ENCODE peak calls at places on chromosomes 12 and 14, in four cellular contexts. One of them, this sample, is unnamed.

GRCh38 chr12:3132636-3133409 is 55.6 kb downstream of the TSPAN9 start:
- DNase-seq in T-helper 1 cell: no peak
- DNase-seq in A172: no peak
- DNase-seq in GM10248: no peak
- DNase-seq in this sample: no peak

GRCh38 chr14:102568115-102568614 is 24.3 kb upstream of the RCOR1 start:
- DNase-seq in A172: peak; percentile 10
- DNase-seq in T-helper 1 cell: no peak
- DNase-seq in GM10248: no peak
- DNase-seq in this sample: no peak

GRCh38 chr14:82075566-82075965 is 541.9 kb upstream of the SEL1L start:
- DNase-seq in T-helper 1 cell: no peak
- DNase-seq in A172: peak; percentile 8
- DNase-seq in GM10248: peak; percentile 11
- DNase-seq in this sample: no peak

GRCh38 chr14:78319826-78320635 is 149.9 kb downstream of the NRXN3 start:
- DNase-seq in A172: no peak
- DNase-seq in GM10248: no peak
- DNase-seq in T-helper 1 cell: no peak
- DNase-seq in this sample: no peak

GRCh38 chr12:39064712-39065111 is 159.3 kb upstream of the CPNE8 start:
- DNase-seq in GM10248: no peak
- DNase-seq in T-helper 1 cell: no peak
- DNase-seq in A172: no peak
- DNase-seq in this sample: no peak

GRCh38 chr14:45359766-45360165 is 106.8 kb upstream of the MIS18BP1 start:
- DNase-seq in A172: no peak
- DNase-seq in T-helper 1 cell: no peak
- DNase-seq in GM10248: no peak
- DNase-seq in this sample: no peak

GRCh38 chr12:7152818-7153217 is 22.6 kb downstream of the CLSTN3 start:
- DNase-seq in GM10248: no peak
- DNase-seq in T-helper 1 cell: no peak
- DNase-seq in A172: no peak
- DNase-seq in this sample: no peak

GRCh38 chr12:49872781-49873181 is 29.9 kb upstream of the BCDIN3D start:
- DNase-seq in GM10248: no peak
- DNase-seq in A172: no peak
- DNase-seq in T-helper 1 cell: no peak
- DNase-seq in this sample: no peak

GRCh38 chr12:121404734-121405133 is 4.8 kb downstream of the RNF34 start:
- DNase-seq in T-helper 1 cell: no peak
- DNase-seq in A172: no peak
- DNase-seq in GM10248: no peak
- DNase-seq in this sample: no peak

GRCh38 chr14:81303258-81303935 is 82.6 kb upstream of the GTF2A1 start:
- DNase-seq in T-helper 1 cell: no peak
- DNase-seq in A172: no peak
- DNase-seq in GM10248: peak; percentile 49
- DNase-seq in this sample: no peak

GRCh38 chr12:25089738-25090137 is 105.2 kb downstream of the DNAI7 start:
- DNase-seq in GM10248: no peak
- DNase-seq in T-helper 1 cell: no peak
- DNase-seq in A172: peak; percentile 55
- DNase-seq in this sample: no peak

GRCh38 chr14:23559010-23559920 is 3.2 kb downstream of the THTPA start:
- DNase-seq in A172: peak; percentile 30
- DNase-seq in T-helper 1 cell: peak; percentile 62
- DNase-seq in GM10248: peak; percentile 62
- DNase-seq in this sample: no peak

GRCh38 chr14:100623557-100623956 is 36.3 kb upstream of the BEGAIN start:
- DNase-seq in A172: no peak
- DNase-seq in GM10248: no peak
- DNase-seq in T-helper 1 cell: no peak
- DNase-seq in this sample: no peak

GRCh38 chr14:62001988-62002387 is 239.8 kb downstream of the SNAPC1 start:
- DNase-seq in T-helper 1 cell: no peak
- DNase-seq in GM10248: no peak
- DNase-seq in A172: no peak
- DNase-seq in this sample: no peak

GRCh38 chr12:78641837-78642423 is 222.6 kb upstream of the SYT1 start:
- DNase-seq in A172: no peak
- DNase-seq in GM10248: no peak
- DNase-seq in T-helper 1 cell: no peak
- DNase-seq in this sample: no peak

GRCh38 chr12:5872745-5873144 is 72.3 kb downstream of the ANO2 start:
- DNase-seq in A172: peak; percentile 13
- DNase-seq in GM10248: no peak
- DNase-seq in T-helper 1 cell: no peak
- DNase-seq in this sample: no peak

GRCh38 chr12:45304514-45305178 is 88.8 kb downstream of the ANO6 start:
- DNase-seq in GM10248: no peak
- DNase-seq in T-helper 1 cell: no peak
- DNase-seq in A172: no peak
- DNase-seq in this sample: no peak

GRCh38 chr14:101980700-101981099 is 16.3 kb downstream of the DYNC1H1 start:
- DNase-seq in T-helper 1 cell: no peak
- DNase-seq in A172: peak; percentile 92
- DNase-seq in GM10248: peak; percentile 53
- DNase-seq in this sample: peak; percentile 98

GRCh38 chr12:128567730-128568129 is 256.0 kb downstream of the SLC15A4 start:
- DNase-seq in A172: no peak
- DNase-seq in T-helper 1 cell: no peak
- DNase-seq in GM10248: no peak
- DNase-seq in this sample: no peak